ENCODE peak calls at places on chromosome 15, in nine cellular contexts. One of them, this sample, is unnamed.

GRCh38 chr15:62999923-63000484 is 42.5 kb upstream of the TPM1 start:
- DNase-seq in A549: no peak
- DNase-seq in transverse colon: no peak
- DNase-seq in esophagus squamous epithelium: no peak
- DNase-seq in heart left ventricle: peak
- DNase-seq in ovary: no peak
- DNase-seq in body of pancreas: no peak
- DNase-seq in lower leg skin: peak
- DNase-seq in IMR-90: no peak
- DNase-seq in this sample: no peak

GRCh38 chr15:41983221-41983620 is 10.9 kb upstream of the EHD4 start:
- DNase-seq in A549: no peak
- DNase-seq in transverse colon: no peak
- DNase-seq in esophagus squamous epithelium: no peak
- DNase-seq in heart left ventricle: no peak
- DNase-seq in ovary: no peak
- DNase-seq in body of pancreas: no peak
- DNase-seq in lower leg skin: peak
- DNase-seq in IMR-90: no peak
- DNase-seq in this sample: no peak

GRCh38 chr15:55816017-55816416 is 73.1 kb upstream of the PRTG start:
- DNase-seq in A549: no peak
- DNase-seq in transverse colon: no peak
- DNase-seq in esophagus squamous epithelium: no peak
- DNase-seq in heart left ventricle: no peak
- DNase-seq in ovary: no peak
- DNase-seq in body of pancreas: no peak
- DNase-seq in lower leg skin: no peak
- DNase-seq in IMR-90: peak
- DNase-seq in this sample: no peak

GRCh38 chr15:74403981-74404563 is 29.7 kb downstream of the SEMA7A start:
- DNase-seq in A549: no peak
- DNase-seq in transverse colon: no peak
- DNase-seq in esophagus squamous epithelium: no peak
- DNase-seq in heart left ventricle: no peak
- DNase-seq in ovary: peak
- DNase-seq in body of pancreas: no peak
- DNase-seq in lower leg skin: no peak
- DNase-seq in IMR-90: no peak
- DNase-seq in this sample: no peak

GRCh38 chr15:56725386-56725785 is 7.9 kb downstream of the ZNF280D start:
- DNase-seq in A549: no peak
- DNase-seq in transverse colon: no peak
- DNase-seq in esophagus squamous epithelium: no peak
- DNase-seq in heart left ventricle: no peak
- DNase-seq in ovary: no peak
- DNase-seq in body of pancreas: no peak
- DNase-seq in lower leg skin: no peak
- DNase-seq in IMR-90: no peak
- DNase-seq in this sample: no peak

GRCh38 chr15:63752075-63752684 is 81.6 kb downstream of the HERC1 start:
- DNase-seq in A549: peak
- DNase-seq in transverse colon: peak
- DNase-seq in esophagus squamous epithelium: no peak
- DNase-seq in heart left ventricle: no peak
- DNase-seq in ovary: no peak
- DNase-seq in body of pancreas: peak
- DNase-seq in lower leg skin: no peak
- DNase-seq in IMR-90: peak
- DNase-seq in this sample: no peak

GRCh38 chr15:36742696-36743095 is 163.3 kb downstream of the CDIN1 start:
- DNase-seq in A549: no peak
- DNase-seq in transverse colon: no peak
- DNase-seq in esophagus squamous epithelium: no peak
- DNase-seq in heart left ventricle: no peak
- DNase-seq in ovary: no peak
- DNase-seq in body of pancreas: no peak
- DNase-seq in lower leg skin: no peak
- DNase-seq in IMR-90: peak
- DNase-seq in this sample: no peak

GRCh38 chr15:27067175-27067574 is 96.2 kb downstream of the GABRG3 start:
- DNase-seq in A549: no peak
- DNase-seq in transverse colon: no peak
- DNase-seq in esophagus squamous epithelium: no peak
- DNase-seq in heart left ventricle: no peak
- DNase-seq in ovary: no peak
- DNase-seq in body of pancreas: no peak
- DNase-seq in lower leg skin: no peak
- DNase-seq in IMR-90: no peak
- DNase-seq in this sample: no peak

GRCh38 chr15:80667895-80668430 is 27.1 kb upstream of the ABHD17C start:
- DNase-seq in A549: no peak
- DNase-seq in transverse colon: no peak
- DNase-seq in esophagus squamous epithelium: no peak
- DNase-seq in heart left ventricle: no peak
- DNase-seq in ovary: no peak
- DNase-seq in body of pancreas: no peak
- DNase-seq in lower leg skin: no peak
- DNase-seq in IMR-90: no peak
- DNase-seq in this sample: no peak

GRCh38 chr15:99438691-99439523 is 126.9 kb upstream of the MEF2A start:
- DNase-seq in A549: no peak
- DNase-seq in transverse colon: peak
- DNase-seq in esophagus squamous epithelium: no peak
- DNase-seq in heart left ventricle: no peak
- DNase-seq in ovary: peak
- DNase-seq in body of pancreas: peak
- DNase-seq in lower leg skin: peak
- DNase-seq in IMR-90: no peak
- DNase-seq in this sample: peak

DNA sequence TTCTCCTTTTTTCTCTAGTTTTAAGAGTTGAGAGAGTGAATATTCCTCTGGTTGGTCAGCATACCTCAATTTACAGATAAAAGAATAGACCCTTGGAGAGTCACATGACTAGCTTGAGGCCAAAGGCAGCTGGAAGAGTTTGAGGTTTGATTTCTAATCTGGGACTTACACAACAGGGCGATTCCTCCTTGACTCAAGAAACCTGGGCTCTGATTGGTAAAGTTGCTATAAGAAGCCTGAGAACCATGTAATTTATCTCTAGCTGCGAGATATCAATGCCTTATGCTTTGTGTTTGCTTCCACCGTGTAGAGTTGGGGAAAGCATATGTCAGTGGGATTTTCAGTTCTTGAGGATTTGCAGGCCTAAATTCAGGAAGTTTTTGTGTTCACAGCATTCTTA is 206.1 kb downstream of the KLHL25 start:
- DNase-seq in A549: no peak
- DNase-seq in transverse colon: no peak
- DNase-seq in esophagus squamous epithelium: no peak
- DNase-seq in heart left ventricle: no peak
- DNase-seq in ovary: no peak
- DNase-seq in body of pancreas: no peak
- DNase-seq in lower leg skin: no peak
- DNase-seq in IMR-90: peak
- DNase-seq in this sample: no peak
- H3K4me3 ChIP-seq in A549: peak
- H3K4me3 ChIP-seq in transverse colon: no peak
- H3K4me3 ChIP-seq in esophagus squamous epithelium: no peak
- H3K4me3 ChIP-seq in heart left ventricle: no peak
- H3K4me3 ChIP-seq in ovary: no peak
- H3K4me3 ChIP-seq in body of pancreas: no peak
- H3K4me3 ChIP-seq in lower leg skin: no peak
- H3K4me3 ChIP-seq in IMR-90: no peak
- H3K4me3 ChIP-seq in this sample: no peak

DNA sequence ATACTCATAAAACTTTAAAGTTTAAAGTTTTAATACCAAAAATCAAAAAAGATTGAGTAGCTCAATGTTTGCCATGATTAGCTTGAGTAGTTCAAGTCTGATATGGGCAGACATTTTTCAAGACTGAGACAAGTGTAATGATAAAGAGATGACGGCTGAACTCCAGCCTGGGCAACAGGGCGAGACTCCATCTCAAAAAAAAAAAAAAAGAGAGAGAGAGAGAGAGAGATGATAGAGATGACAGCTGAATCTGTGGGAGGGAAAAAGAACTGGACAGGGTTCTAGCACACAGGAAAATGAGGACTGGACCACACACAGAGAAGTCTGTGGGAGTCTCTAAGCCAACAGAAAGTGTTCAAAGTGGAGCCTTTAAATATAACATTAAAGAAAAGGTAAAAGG is 25.2 kb downstream of the CEP152 start:
- DNase-seq in A549: no peak
- DNase-seq in transverse colon: no peak
- DNase-seq in esophagus squamous epithelium: no peak
- DNase-seq in heart left ventricle: no peak
- DNase-seq in ovary: no peak
- DNase-seq in body of pancreas: no peak
- DNase-seq in lower leg skin: no peak
- DNase-seq in IMR-90: no peak
- DNase-seq in this sample: no peak
- TF ChIP-seq POLR2A in A549: no peak
- TF ChIP-seq POLR2A in transverse colon: no peak
- TF ChIP-seq POLR2A in esophagus squamous epithelium: no peak
- TF ChIP-seq POLR2A in heart left ventricle: no peak
- TF ChIP-seq POLR2A in ovary: no peak
- TF ChIP-seq POLR2A in body of pancreas: no peak
- TF ChIP-seq POLR2A in lower leg skin: no peak
- TF ChIP-seq POLR2A in IMR-90: no peak
- TF ChIP-seq POLR2A in this sample: no peak

GRCh38 chr15:96407482-96407881 is 77.0 kb downstream of the NR2F2 start:
- DNase-seq in A549: no peak
- DNase-seq in transverse colon: no peak
- DNase-seq in esophagus squamous epithelium: no peak
- DNase-seq in heart left ventricle: no peak
- DNase-seq in ovary: no peak
- DNase-seq in body of pancreas: no peak
- DNase-seq in lower leg skin: no peak
- DNase-seq in IMR-90: no peak
- DNase-seq in this sample: no peak

GRCh38 chr15:96408591-96409183 is 78.2 kb downstream of the NR2F2 start:
- DNase-seq in A549: no peak
- DNase-seq in transverse colon: no peak
- DNase-seq in esophagus squamous epithelium: no peak
- DNase-seq in heart left ventricle: no peak
- DNase-seq in ovary: no peak
- DNase-seq in body of pancreas: no peak
- DNase-seq in lower leg skin: no peak
- DNase-seq in IMR-90: no peak
- DNase-seq in this sample: no peak

GRCh38 chr15:96411056-96412031 is 80.8 kb downstream of the NR2F2 start:
- DNase-seq in A549: no peak
- DNase-seq in transverse colon: no peak
- DNase-seq in esophagus squamous epithelium: no peak
- DNase-seq in heart left ventricle: no peak
- DNase-seq in ovary: no peak
- DNase-seq in body of pancreas: no peak
- DNase-seq in lower leg skin: no peak
- DNase-seq in IMR-90: no peak
- DNase-seq in this sample: no peak

GRCh38 chr15:96410175-96411055 is 79.9 kb downstream of the NR2F2 start:
- DNase-seq in A549: no peak
- DNase-seq in transverse colon: no peak
- DNase-seq in esophagus squamous epithelium: no peak
- DNase-seq in heart left ventricle: no peak
- DNase-seq in ovary: no peak
- DNase-seq in body of pancreas: no peak
- DNase-seq in lower leg skin: no peak
- DNase-seq in IMR-90: no peak
- DNase-seq in this sample: no peak

DNA sequence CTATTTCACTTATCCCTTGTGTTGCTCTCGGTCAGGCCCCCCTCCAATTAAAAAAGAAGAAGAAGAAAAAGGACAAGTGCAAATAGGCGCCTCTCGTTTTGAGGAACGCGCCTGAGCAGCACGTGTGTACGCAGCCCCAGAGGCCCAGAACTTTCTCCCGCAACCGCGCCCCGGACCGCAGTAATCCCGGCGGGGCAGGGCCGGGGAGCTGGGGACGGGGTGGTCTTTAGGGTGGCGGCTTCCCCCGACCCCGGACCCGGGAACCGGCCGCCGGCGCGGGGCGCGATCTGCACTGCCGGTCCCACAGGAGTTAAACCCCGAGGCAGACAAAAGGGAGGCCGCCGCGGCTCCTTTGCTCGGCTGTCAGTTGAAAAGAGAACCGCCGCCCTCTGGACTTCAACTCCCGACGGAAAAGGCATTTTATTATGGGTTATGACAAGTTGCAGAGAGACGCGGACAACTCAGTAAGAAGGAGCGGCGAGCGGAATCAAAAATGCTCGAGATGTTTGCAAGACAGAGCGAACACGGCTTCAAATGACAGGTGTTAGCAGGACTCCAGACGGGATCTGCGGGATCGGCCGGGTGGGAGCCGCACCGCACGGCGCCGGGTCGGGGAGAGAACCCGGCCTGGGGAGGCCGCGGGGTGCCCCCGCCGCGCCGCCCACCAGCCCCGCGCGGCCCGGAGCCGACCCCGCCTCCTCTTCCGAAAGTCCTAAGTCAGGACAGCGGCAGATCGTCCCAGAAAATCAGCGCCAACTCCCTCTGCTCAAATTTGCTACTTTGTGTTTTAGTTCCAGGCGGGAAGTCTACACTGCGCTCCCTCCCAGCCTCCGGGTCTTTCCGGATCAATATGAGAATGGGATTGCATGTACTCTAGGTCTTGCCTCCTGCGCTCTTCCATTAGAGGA is 79.0 kb downstream of the NR2F2 start:
- DNase-seq in A549: no peak
- DNase-seq in transverse colon: peak
- DNase-seq in esophagus squamous epithelium: no peak
- DNase-seq in heart left ventricle: no peak
- DNase-seq in ovary: peak
- DNase-seq in body of pancreas: no peak
- DNase-seq in lower leg skin: no peak
- DNase-seq in IMR-90: peak
- DNase-seq in this sample: no peak
- H3K4me3 ChIP-seq in A549: no peak
- H3K4me3 ChIP-seq in transverse colon: peak
- H3K4me3 ChIP-seq in esophagus squamous epithelium: peak
- H3K4me3 ChIP-seq in heart left ventricle: peak
- H3K4me3 ChIP-seq in ovary: peak
- H3K4me3 ChIP-seq in body of pancreas: no peak
- H3K4me3 ChIP-seq in lower leg skin: no peak
- H3K4me3 ChIP-seq in IMR-90: peak
- H3K4me3 ChIP-seq in this sample: peak

DNA sequence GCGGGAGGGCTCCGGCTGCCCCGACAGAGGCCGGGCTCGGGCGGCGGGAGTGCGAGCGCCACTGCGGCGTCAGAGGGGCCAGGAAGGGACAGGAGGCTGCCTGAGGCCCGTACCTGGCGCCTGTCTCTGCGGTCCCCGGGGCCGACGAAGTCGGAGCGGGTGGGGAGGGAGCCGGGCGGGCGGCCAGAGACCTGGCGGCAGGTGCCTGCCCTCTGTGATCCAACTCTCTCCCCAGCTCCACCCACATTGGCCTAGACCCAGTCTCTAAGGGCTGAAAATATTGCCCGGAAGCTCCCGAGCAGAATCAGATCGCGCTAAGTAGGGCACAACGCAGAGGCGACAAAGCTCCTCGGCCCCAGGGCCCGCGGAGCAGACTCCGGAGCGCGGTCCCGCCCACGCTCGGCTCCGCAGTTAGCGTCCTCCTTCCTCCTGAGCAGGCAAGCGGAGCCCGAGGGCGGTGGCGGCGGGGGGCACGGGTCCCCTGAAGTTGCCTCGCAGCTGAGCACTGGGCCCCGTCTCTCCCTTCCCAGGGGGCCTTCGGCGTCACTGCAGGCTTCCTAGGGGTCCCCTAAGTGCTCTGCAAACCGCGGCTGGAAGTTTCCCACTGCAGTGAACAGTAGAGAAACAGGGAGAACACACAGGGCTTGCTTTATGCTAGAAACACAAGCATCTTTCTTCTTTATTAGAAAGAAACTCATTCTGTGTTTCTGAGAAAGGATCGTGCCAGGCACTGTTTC is at the start of gene MAN2A2:
- DNase-seq in A549: peak
- DNase-seq in transverse colon: peak
- DNase-seq in esophagus squamous epithelium: no peak
- DNase-seq in heart left ventricle: peak
- DNase-seq in ovary: peak
- DNase-seq in body of pancreas: peak
- DNase-seq in lower leg skin: peak
- DNase-seq in IMR-90: peak
- DNase-seq in this sample: no peak
- TF ChIP-seq POLR2A in A549: no peak
- TF ChIP-seq POLR2A in transverse colon: peak
- TF ChIP-seq POLR2A in esophagus squamous epithelium: no peak
- TF ChIP-seq POLR2A in heart left ventricle: no peak
- TF ChIP-seq POLR2A in ovary: no peak
- TF ChIP-seq POLR2A in body of pancreas: peak
- TF ChIP-seq POLR2A in lower leg skin: no peak
- TF ChIP-seq POLR2A in IMR-90: no peak
- TF ChIP-seq POLR2A in this sample: no peak

This sample was measured in tibial nerve.